ENCODE peak calls at places on chromosome 13, in four cellular contexts. E is WTC11, J is K562, W is GM12878. B is an unnamed sample.

GRCh38 chr13:66528903-66529576 is 701.1 kb downstream of the PCDH9 start:
- DNase-seq in W (no peak), J (no peak), E (no peak), B (no peak)

GRCh38 chr13:107585466-107585865 is 629.9 kb downstream of the LIG4 start:
- DNase-seq in E (no peak), W (no peak), J (no peak), B (no peak)

GRCh38 chr13:111326981-111327642 is 6.7 kb downstream of the TEX29 start:
- DNase-seq in E (no peak), J (no peak), W (no peak), B (no peak)

GRCh38 chr13:98267080-98267912 is 90.2 kb upstream of the RNF113B start:
- DNase-seq in W (peak), J (no peak), E (no peak), B (peak)

GRCh38 chr13:35953537-35954206 is 177.5 kb downstream of the DCLK1 start:
- DNase-seq in J (peak), E (peak), W (no peak), B (peak)

GRCh38 chr13:77448689-77449088 is 86.8 kb upstream of the SCEL start:
- DNase-seq in W (no peak), J (no peak), E (peak), B (no peak)

GRCh38 chr13:26614721-26615120 is 57.2 kb downstream of the WASF3 start:
- DNase-seq in J (no peak), W (no peak), E (no peak), B (no peak)

GRCh38 chr13:53782400-53783030 is 753.9 kb downstream of the OLFM4 start:
- DNase-seq in E (no peak), J (peak), W (peak), B (peak)

GRCh38 chr13:88395804-88396203 is 724.6 kb downstream of the SLITRK5 start:
- DNase-seq in W (no peak), J (no peak), E (no peak), B (no peak)

GRCh38 chr13:100887729-100888151 is 213.1 kb upstream of the TMTC4 start:
- DNase-seq in E (no peak), W (no peak), J (no peak), B (no peak)

GRCh38 chr13:74070065-74070464 is 64.1 kb downstream of the KLF12 start:
- DNase-seq in E (no peak), W (peak), J (no peak), B (no peak)

GRCh38 chr13:50574731-50575130 is 268.8 kb downstream of the DLEU7 start:
- DNase-seq in E (no peak), J (no peak), W (no peak), B (no peak)

GRCh38 chr13:50573046-50573445 is 270.4 kb downstream of the DLEU7 start:
- DNase-seq in J (no peak), E (no peak), W (no peak), B (no peak)

GRCh38 chr13:50575138-50575537 is 268.4 kb downstream of the DLEU7 start:
- DNase-seq in J (no peak), E (no peak), W (no peak), B (peak)

GRCh38 chr13:50577806-50578205 is 265.7 kb downstream of the DLEU7 start:
- DNase-seq in J (no peak), E (no peak), W (no peak), B (no peak)

GRCh38 chr13:50576156-50576555 is 267.3 kb downstream of the DLEU7 start:
- DNase-seq in W (no peak), J (no peak), E (no peak), B (no peak)
- TF ChIP-seq TCF7 in W (no peak), J (no peak), E (no peak), B (no peak)

DNA sequence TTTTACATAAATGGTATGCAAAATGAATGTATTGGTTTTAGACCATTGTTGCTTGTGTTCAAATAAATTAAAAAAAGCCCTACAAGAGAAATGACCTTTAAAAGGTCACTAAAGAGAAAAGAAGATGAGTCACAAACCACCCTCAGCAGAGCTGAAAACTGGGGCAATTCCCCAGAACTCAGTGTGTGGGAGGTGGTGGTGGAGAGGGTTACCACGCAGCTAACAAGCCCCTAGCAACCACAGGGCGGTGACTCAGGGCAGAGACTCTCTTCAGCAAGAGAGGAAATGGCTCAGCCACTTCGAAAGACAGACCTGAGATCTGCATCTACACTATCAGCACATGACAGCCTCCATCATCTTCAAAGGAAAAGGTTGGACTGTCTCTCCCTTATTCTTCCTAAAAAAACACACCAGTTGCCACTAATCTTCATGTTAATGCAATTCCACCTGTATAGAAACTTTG is 29.4 kb upstream of the NDFIP2 start:
- DNase-seq in W (peak), J (peak), E (peak), B (no peak)
- TF ChIP-seq TCF7 in W (no peak), J (peak), E (no peak), B (no peak)

GRCh38 chr13:39310961-39311360 is 272.7 kb downstream of the NHLRC3 start:
- DNase-seq in W (no peak), E (no peak), J (no peak), B (no peak)

GRCh38 chr13:39302855-39303254 is 264.6 kb downstream of the NHLRC3 start:
- DNase-seq in J (no peak), E (no peak), W (no peak), B (no peak)

GRCh38 chr13:39311619-39312018 is 273.4 kb downstream of the NHLRC3 start:
- DNase-seq in E (no peak), J (no peak), W (no peak), B (no peak)

DNA sequence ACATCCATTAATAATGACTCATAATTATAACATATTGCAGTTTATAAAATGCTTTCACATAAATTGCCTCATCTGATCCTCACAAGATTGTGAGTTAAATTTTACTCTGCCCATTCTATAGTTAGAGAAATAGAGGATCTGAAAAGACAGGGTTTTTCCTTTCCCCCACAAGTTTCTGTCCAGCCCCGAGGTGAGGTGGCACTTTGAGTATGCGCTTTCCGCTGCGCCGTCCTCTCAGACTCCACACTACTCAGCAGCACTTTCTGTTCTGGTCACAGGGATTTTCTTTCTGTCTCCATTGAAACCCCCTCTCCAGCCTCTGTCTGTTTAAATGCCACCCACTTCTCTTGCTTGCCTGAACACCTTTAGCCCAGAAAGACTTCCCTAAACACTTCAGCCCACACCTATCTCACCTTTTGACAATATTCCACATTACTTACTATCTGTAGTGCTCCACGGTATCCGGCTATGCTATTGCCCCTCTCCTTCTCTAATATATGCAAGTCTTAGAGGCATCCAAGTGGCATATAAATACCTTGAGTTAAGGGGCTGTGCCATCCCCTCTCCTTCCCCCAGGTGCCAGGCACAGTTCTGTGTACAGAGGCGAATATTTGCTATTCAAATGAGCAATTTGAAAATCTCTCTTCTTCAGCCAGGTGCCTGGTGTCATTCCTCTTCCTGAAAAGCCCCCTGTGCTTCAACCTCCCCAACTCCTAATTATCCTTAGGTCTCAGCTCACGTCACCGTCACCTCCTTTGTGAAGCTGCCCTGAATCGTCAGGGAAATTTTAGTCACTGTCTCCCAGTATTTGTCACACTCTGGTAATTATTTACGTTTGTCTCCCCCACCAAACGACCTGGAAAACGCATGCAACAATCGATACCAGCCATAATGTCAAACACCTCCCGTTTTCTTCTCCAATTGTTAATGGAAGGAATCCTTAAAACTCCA is 268.7 kb downstream of the NHLRC3 start:
- DNase-seq in J (no peak), E (no peak), W (peak), B (no peak)
- TF ChIP-seq TCF7 in J (no peak), E (no peak), W (no peak), B (no peak)

DNA sequence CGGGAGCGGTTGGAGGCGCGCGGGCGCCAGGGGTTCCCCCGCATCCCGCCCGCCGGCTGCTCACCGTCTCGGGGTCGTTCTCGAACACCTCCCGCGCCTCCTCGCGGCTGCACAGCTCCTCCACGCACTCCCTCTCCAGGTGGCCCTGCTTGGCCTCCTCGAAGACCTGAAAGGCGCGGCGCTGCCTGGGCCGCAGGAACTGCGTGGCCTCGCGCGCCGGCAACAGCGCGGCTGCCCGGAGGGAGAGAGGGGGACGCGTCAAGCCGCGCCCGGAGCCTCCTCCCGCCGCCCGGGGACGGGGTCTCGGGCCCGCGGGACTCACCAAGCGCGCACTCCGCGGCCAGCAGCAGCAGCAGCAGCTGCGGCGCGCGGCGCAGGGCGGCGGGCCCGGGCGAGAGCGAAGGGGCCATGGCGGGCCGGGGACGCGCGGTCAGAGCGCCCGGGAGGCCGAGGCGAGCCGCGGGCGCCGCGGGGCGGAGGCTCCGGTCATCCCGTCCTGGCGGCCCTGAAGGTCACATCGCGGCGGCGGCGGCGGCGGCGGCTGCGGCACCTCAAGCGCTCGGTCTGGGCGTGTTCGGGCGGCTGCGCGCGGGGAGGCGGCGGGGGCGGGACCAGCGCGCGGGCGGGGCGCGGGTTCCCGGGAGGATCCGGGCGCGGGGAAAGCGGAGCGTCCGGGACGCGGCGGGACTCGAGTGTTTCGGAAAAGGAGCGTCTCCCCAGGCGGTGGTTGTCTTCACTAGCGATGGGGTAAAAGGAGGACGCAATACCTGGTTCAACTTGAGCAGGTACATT is at the start of gene GAS6:
- DNase-seq in E (peak), J (peak), W (no peak), B (no peak)
- TF ChIP-seq TCF7 in E (peak), J (no peak), W (no peak), B (no peak)

DNA sequence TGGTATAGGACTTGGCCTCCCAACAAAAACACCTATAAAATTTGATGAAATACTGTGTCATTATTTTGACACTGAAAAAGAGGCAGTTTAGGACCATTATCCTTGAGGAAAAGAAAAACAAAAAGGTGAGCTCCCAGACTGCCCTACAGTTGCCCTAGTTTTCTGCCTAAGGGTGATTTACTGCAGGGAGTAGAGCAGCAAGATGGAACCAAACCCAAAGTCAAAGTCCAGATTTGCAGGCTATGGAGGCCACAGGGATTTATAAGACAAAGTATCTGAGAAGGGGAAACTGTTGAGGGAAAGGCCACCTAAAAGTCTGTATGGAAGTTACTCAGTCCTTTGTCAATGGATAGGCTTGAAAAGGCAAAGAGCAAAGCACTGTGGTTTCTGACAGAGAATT is 112.4 kb upstream of the TRPC4 start:
- DNase-seq in E (no peak), W (no peak), J (no peak), B (no peak)
- TF ChIP-seq TCF7 in E (no peak), W (no peak), J (no peak), B (no peak)